ENCODE peak calls at places on chromosomes 5 and 9, in four cellular contexts. One of them, this sample, is unnamed. For H3K27me3, the result is how much of the 10 kb centered on the place peaks cover.

GRCh38 chr9:110842976-110843375 is 174.4 kb downstream of the MUSK start:
- DNase-seq in HepG2: no peak
- DNase-seq in K562: no peak
- DNase-seq in GM12878: no peak
- DNase-seq in this sample: no peak

GRCh38 chr9:104301770-104302169 is 202.3 kb upstream of the OR13F1 start:
- DNase-seq in HepG2: no peak
- DNase-seq in K562: no peak
- DNase-seq in GM12878: no peak
- DNase-seq in this sample: no peak

GRCh38 chr5:154076240-154076922 is 37.6 kb downstream of the MFAP3 start:
- DNase-seq in HepG2: no peak
- DNase-seq in GM12878: no peak
- DNase-seq in K562: no peak
- DNase-seq in this sample: no peak

GRCh38 chr9:14846871-14847311 is 63.3 kb downstream of the FREM1 start:
- DNase-seq in GM12878: no peak
- DNase-seq in HepG2: peak
- DNase-seq in K562: peak
- DNase-seq in this sample: peak

GRCh38 chr5:78002690-78003089 is 226.6 kb upstream of the TBCA start:
- DNase-seq in K562: no peak
- DNase-seq in GM12878: no peak
- DNase-seq in HepG2: no peak
- DNase-seq in this sample: no peak

GRCh38 chr5:150599917-150600511 is 40.4 kb upstream of the SYNPO start:
- DNase-seq in HepG2: no peak
- DNase-seq in GM12878: no peak
- DNase-seq in K562: no peak
- DNase-seq in this sample: no peak

GRCh38 chr5:141488591-141489478 is at the start of gene PCDHGC5:
- DNase-seq in GM12878: no peak
- DNase-seq in K562: no peak
- DNase-seq in HepG2: no peak
- DNase-seq in this sample: no peak

GRCh38 chr9:13113201-13113600 is 166.3 kb downstream of the MPDZ start:
- DNase-seq in HepG2: no peak
- DNase-seq in K562: no peak
- DNase-seq in GM12878: no peak
- DNase-seq in this sample: no peak

GRCh38 chr5:79229357-79230174 is 6.4 kb upstream of the JMY start:
- DNase-seq in HepG2: no peak
- DNase-seq in K562: no peak
- DNase-seq in GM12878: peak
- DNase-seq in this sample: no peak

GRCh38 chr9:36322462-36322861 is 64.2 kb upstream of the GNE start:
- DNase-seq in GM12878: no peak
- DNase-seq in HepG2: no peak
- DNase-seq in K562: no peak
- DNase-seq in this sample: no peak

GRCh38 chr5:139391570-139392323 is 2.0 kb upstream of the MZB1 start:
- DNase-seq in HepG2: no peak
- DNase-seq in K562: no peak
- DNase-seq in GM12878: no peak
- DNase-seq in this sample: no peak

GRCh38 chr5:180689071-180689694 is 39.8 kb upstream of the FLT4 start:
- DNase-seq in GM12878: no peak
- DNase-seq in HepG2: no peak
- DNase-seq in K562: no peak
- DNase-seq in this sample: no peak

GRCh38 chr5:98933446-98934072 is 4.8 kb upstream of the CHD1 start:
- DNase-seq in HepG2: no peak
- DNase-seq in GM12878: peak
- DNase-seq in K562: no peak
- DNase-seq in this sample: peak

GRCh38 chr5:127941646-127942045 is 141.9 kb upstream of the SLC12A2 start:
- DNase-seq in K562: no peak
- DNase-seq in HepG2: no peak
- DNase-seq in GM12878: no peak
- DNase-seq in this sample: no peak

GRCh38 chr9:10661376-10661775 is 48.6 kb upstream of the PTPRD start:
- DNase-seq in GM12878: no peak
- DNase-seq in K562: no peak
- DNase-seq in HepG2: no peak
- DNase-seq in this sample: no peak

GRCh38 chr5:66567474-66567873 is 28.7 kb upstream of the MAST4 start:
- DNase-seq in HepG2: no peak
- DNase-seq in K562: no peak
- DNase-seq in GM12878: no peak
- DNase-seq in this sample: no peak

GRCh38 chr9:130018260-130018659 is 24.7 kb downstream of the FNBP1 start:
- DNase-seq in HepG2: no peak
- DNase-seq in GM12878: no peak
- DNase-seq in K562: no peak
- DNase-seq in this sample: no peak

GRCh38 chr5:102629827-102630605 is 125.1 kb upstream of the PAM start:
- DNase-seq in GM12878: no peak
- DNase-seq in K562: no peak
- DNase-seq in HepG2: peak
- DNase-seq in this sample: no peak

GRCh38 chr9:128370367-128370751 is 815 bp upstream of the URM1 start:
- DNase-seq in HepG2: no peak
- DNase-seq in K562: no peak
- DNase-seq in GM12878: no peak
- DNase-seq in this sample: no peak

GRCh38 chr9:38694676-38695075 is 25.3 kb downstream of the FAM240B start:
- DNase-seq in HepG2: no peak
- DNase-seq in GM12878: no peak
- DNase-seq in K562: no peak
- DNase-seq in this sample: no peak

GRCh38 chr9:16158063-16158462 is 605.2 kb downstream of the CCDC171 start:
- DNase-seq in K562: no peak
- DNase-seq in HepG2: no peak
- DNase-seq in GM12878: no peak
- DNase-seq in this sample: no peak

GRCh38 chr5:82413302-82414042 is 135.3 kb upstream of the RPS23 start:
- DNase-seq in K562: no peak
- DNase-seq in GM12878: no peak
- DNase-seq in HepG2: no peak
- DNase-seq in this sample: peak

GRCh38 chr9:12094051-12094450 is 599.1 kb upstream of the TYRP1 start:
- DNase-seq in GM12878: no peak
- DNase-seq in K562: no peak
- DNase-seq in HepG2: no peak
- DNase-seq in this sample: no peak

GRCh38 chr9:110543631-110544051 is 35.9 kb downstream of the SVEP1 start:
- DNase-seq in K562: no peak
- DNase-seq in HepG2: no peak
- DNase-seq in GM12878: no peak
- DNase-seq in this sample: no peak

GRCh38 chr9:104091028-104091590 is 3.0 kb upstream of the SMC2 start:
- DNase-seq in HepG2: no peak
- DNase-seq in K562: no peak
- DNase-seq in GM12878: no peak
- DNase-seq in this sample: peak

GRCh38 chr9:34809504-34810186 is 99.7 kb upstream of the CCL21 start:
- DNase-seq in HepG2: no peak
- DNase-seq in K562: peak
- DNase-seq in GM12878: no peak
- DNase-seq in this sample: no peak

GRCh38 chr9:106869458-106869857 is 6.5 kb downstream of the ZNF462 start:
- DNase-seq in GM12878: no peak
- DNase-seq in HepG2: no peak
- DNase-seq in K562: no peak
- DNase-seq in this sample: no peak

GRCh38 chr5:130985776-130986175 is 179.3 kb downstream of the HINT1 start:
- DNase-seq in K562: no peak
- DNase-seq in GM12878: no peak
- DNase-seq in HepG2: no peak
- DNase-seq in this sample: no peak

GRCh38 chr5:51381801-51382507 is 1.3 kb upstream of the ISL1 start:
- DNase-seq in K562: no peak
- DNase-seq in HepG2: no peak
- DNase-seq in GM12878: no peak
- DNase-seq in this sample: no peak

GRCh38 chr5:160087244-160087643 is 32.0 kb downstream of the PWWP2A start:
- DNase-seq in GM12878: no peak
- DNase-seq in HepG2: no peak
- DNase-seq in K562: no peak
- DNase-seq in this sample: no peak

GRCh38 chr9:135931349-135931820 is 24.0 kb upstream of the CAMSAP1 start:
- DNase-seq in GM12878: no peak
- DNase-seq in HepG2: no peak
- DNase-seq in K562: no peak
- DNase-seq in this sample: no peak

GRCh38 chr5:105956456-105957177 is 1714.1 kb downstream of the EFNA5 start:
- DNase-seq in GM12878: no peak
- DNase-seq in HepG2: no peak
- DNase-seq in K562: no peak
- DNase-seq in this sample: no peak

GRCh38 chr9:69645488-69645887 is 26.7 kb downstream of the APBA1 start:
- DNase-seq in GM12878: no peak
- DNase-seq in HepG2: no peak
- DNase-seq in K562: no peak
- DNase-seq in this sample: no peak

GRCh38 chr9:32004431-32005076 is 379.9 kb upstream of the ACO1 start:
- DNase-seq in K562: no peak
- DNase-seq in HepG2: peak
- DNase-seq in GM12878: no peak
- DNase-seq in this sample: no peak

GRCh38 chr9:126066131-126066530 is 260.5 kb upstream of the MVB12B start:
- DNase-seq in GM12878: no peak
- DNase-seq in HepG2: no peak
- DNase-seq in K562: no peak
- DNase-seq in this sample: no peak

GRCh38 chr9:82989949-82990348 is 73.0 kb downstream of the RASEF start:
- DNase-seq in K562: no peak
- DNase-seq in GM12878: no peak
- DNase-seq in HepG2: no peak
- DNase-seq in this sample: no peak
- TF ChIP-seq REST in K562: no peak
- TF ChIP-seq REST in GM12878: no peak
- TF ChIP-seq REST in HepG2: no peak
- TF ChIP-seq REST in this sample: no peak

DNA sequence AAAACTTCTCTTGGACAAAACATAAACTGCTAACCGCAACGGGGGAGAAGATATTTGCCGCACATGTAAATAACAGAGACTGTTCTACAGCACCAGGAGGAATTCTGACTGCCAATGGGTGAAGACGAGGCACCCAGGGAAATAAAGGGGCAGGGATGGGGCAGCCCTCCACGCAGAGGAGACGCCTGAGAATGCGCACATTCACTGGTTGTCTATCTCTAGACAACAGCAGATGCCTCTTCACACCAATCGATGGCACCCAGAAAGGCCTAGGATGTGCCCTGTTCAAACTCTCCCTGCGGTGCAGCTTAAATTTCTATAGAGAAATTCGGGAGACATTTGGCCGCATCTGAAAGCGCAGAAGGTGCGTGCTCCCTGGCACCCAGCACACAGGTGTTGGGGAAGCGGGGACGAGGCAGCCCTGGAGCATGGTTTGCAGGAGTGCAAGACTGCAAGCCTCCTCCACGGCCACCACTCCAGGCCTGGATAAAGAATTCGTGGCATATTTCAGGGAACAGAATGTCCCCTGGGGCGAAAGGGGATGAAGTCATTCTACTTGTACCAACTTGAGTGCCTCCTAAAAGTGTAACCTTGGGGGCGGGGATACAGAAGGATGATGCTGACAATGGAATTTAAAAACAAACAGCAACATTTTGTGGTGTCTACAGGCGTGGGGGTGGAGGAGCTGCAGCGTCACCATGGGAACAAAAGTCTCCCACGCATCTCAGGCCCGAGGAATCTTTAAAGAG is 6.3 kb upstream of the IRX2 start:
- DNase-seq in K562: no peak
- DNase-seq in GM12878: no peak
- DNase-seq in HepG2: no peak
- DNase-seq in this sample: no peak
- TF ChIP-seq POLR2AphosphoS5 in K562: no peak
- TF ChIP-seq POLR2AphosphoS5 in GM12878: no peak
- TF ChIP-seq POLR2AphosphoS5 in HepG2: no peak
- TF ChIP-seq POLR2AphosphoS5 in this sample: no peak

GRCh38 chr5:158450761-158451160 is 591.8 kb upstream of the CLINT1 start:
- DNase-seq in GM12878: no peak
- DNase-seq in K562: no peak
- DNase-seq in HepG2: no peak
- DNase-seq in this sample: no peak
- H3K27me3 ChIP-seq in GM12878: under half
- H3K27me3 ChIP-seq in K562: under half
- H3K27me3 ChIP-seq in HepG2: under half
- H3K27me3 ChIP-seq in this sample: under half

DNA sequence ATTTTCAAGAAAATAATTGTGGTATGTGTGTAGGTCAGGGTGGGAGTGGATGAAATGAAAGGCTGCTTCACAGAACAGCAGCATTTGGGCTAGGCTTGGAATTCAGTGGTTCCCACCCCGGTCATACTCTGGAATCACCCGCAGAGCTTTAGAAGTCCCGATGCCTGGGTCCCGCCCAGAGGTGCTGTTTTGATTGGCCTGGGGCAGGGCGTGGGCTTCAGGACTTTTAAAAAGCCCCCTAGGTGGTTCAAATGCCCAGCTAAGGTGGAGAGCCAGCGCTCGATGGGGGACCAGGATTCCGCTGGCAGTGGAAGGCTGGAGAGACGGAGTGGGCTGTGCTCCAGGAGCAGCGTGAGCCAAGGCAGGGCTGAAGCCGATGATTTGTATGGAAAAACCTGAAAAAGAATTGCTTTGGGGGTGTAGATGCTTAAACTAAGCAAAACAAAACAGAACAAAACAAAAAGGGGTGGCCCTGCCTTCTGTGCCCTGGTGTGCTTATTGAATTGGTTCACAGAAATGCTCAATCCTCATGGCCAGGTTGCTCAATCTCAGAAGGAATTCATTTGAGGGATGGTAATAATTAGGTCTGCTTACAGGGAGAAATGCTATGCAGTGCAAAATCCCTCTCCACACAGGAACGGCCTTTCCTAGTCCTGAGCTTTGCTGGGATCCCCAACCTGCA is 174.2 kb upstream of the ZNF618 start:
- DNase-seq in GM12878: no peak
- DNase-seq in HepG2: no peak
- DNase-seq in K562: no peak
- DNase-seq in this sample: no peak
- TF ChIP-seq REST in GM12878: no peak
- TF ChIP-seq REST in HepG2: no peak
- TF ChIP-seq REST in K562: no peak
- TF ChIP-seq REST in this sample: no peak

GRCh38 chr5:134543820-134544692 is 18.6 kb downstream of the JADE2 start:
- DNase-seq in K562: no peak
- DNase-seq in HepG2: no peak
- DNase-seq in GM12878: no peak
- DNase-seq in this sample: no peak
- TF ChIP-seq POLR2AphosphoS5 in K562: no peak
- TF ChIP-seq POLR2AphosphoS5 in HepG2: no peak
- TF ChIP-seq POLR2AphosphoS5 in GM12878: peak
- TF ChIP-seq POLR2AphosphoS5 in this sample: no peak